ENCODE peak calls at places on chromosomes 11 and 22, in five cellular contexts. U is psoas muscle, W is brain microvascular endothelial cell, F is body of pancreas, L is mammary epithelial cell. N is an unnamed sample.

GRCh38 chr11:91243630-91244029 is 981.0 kb upstream of the FAT3 start:
- DNase-seq in L (no peak), F (no peak), W (no peak), U (no peak), N (no peak)

GRCh38 chr11:106327134-106327533 is 249.7 kb downstream of the AASDHPPT start:
- DNase-seq in F (no peak), U (no peak), W (no peak), L (no peak), N (no peak)

GRCh38 chr11:106311531-106312230 is 234.2 kb downstream of the AASDHPPT start:
- DNase-seq in W (no peak), L (no peak), U (no peak), F (no peak), N (no peak)

GRCh38 chr11:27552356-27552755 is 45.8 kb upstream of the LIN7C start:
- DNase-seq in U (no peak), L (no peak), F (no peak), W (no peak), N (no peak)

GRCh38 chr22:42360348-42360747 is 71.9 kb downstream of the NFAM1 start:
- DNase-seq in L (no peak), F (peak), U (no peak), W (no peak), N (no peak)

GRCh38 chr11:96257972-96258951 is 84.7 kb downstream of the MAML2 start:
- DNase-seq in F (peak), U (no peak), L (no peak), W (no peak), N (peak)

GRCh38 chr22:23383491-23384450 is 196.3 kb downstream of the IGLL1 start:
- DNase-seq in F (no peak), U (no peak), L (no peak), W (no peak), N (no peak)

GRCh38 chr11:57306156-57306876 is 18.4 kb downstream of the TNKS1BP1 start:
- DNase-seq in W (no peak), U (no peak), F (no peak), L (no peak), N (no peak)

GRCh38 chr11:104531894-104532293 is 366.4 kb downstream of the CASP12 start:
- DNase-seq in L (no peak), F (no peak), W (no peak), U (no peak), N (no peak)

GRCh38 chr11:42709216-42709615 is 602.6 kb upstream of the API5 start:
- DNase-seq in F (no peak), L (no peak), W (no peak), U (no peak), N (no peak)

GRCh38 chr11:1943977-1944376 is 3.2 kb upstream of the MRPL23 start:
- DNase-seq in W (no peak), F (no peak), L (peak), U (no peak), N (peak)

GRCh38 chr11:74749127-74749964 is 697 bp downstream of the RNF169 start:
- DNase-seq in W (peak), U (peak), F (peak), L (peak), N (peak)

GRCh38 chr11:127066426-127067090 is 66.0 kb upstream of the KIRREL3 start:
- DNase-seq in W (no peak), U (no peak), L (no peak), F (no peak), N (no peak)

GRCh38 chr11:112637046-112637445 is 324.2 kb upstream of the NCAM1 start:
- DNase-seq in L (no peak), U (no peak), F (no peak), W (no peak), N (no peak)

GRCh38 chr11:49995559-49995958 is 13.2 kb upstream of the OR4C12 start:
- DNase-seq in U (no peak), L (peak), W (peak), F (peak), N (peak)

GRCh38 chr11:118913411-118914125 is 12.2 kb downstream of the BCL9L start:
- DNase-seq in U (no peak), W (no peak), F (no peak), L (peak), N (no peak)

GRCh38 chr22:47690166-47690565 is 927.7 kb downstream of the TBC1D22A start:
- DNase-seq in W (no peak), F (no peak), L (no peak), U (no peak), N (no peak)
- TF ChIP-seq CTCF in W (no peak), F (no peak), L (no peak), U (no peak), N (no peak)

DNA sequence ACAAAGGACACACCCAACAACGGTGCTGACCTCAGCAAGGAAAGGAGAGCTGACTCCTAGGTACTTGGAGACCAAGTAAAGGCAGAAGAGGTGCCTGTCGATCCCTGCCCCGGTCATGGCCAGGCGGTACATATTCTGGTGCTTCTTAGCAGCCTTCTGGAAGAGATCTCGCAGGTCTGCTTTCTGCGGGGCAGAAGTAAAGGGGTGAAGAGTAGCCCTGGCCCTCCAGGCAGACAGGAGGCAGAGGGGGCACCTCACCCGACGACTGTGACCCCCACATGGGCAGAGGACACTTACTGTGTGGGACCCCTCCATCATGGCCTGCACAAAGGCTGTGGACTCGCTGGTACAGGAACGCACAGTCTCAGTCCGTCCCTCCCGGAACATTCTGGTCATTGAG is 7.4 kb downstream of the CPT1B start:
- DNase-seq in W (no peak), L (no peak), F (no peak), U (no peak), N (no peak)
- H3K27ac ChIP-seq in W (no peak), L (no peak), F (no peak), U (peak), N (no peak)

DNA sequence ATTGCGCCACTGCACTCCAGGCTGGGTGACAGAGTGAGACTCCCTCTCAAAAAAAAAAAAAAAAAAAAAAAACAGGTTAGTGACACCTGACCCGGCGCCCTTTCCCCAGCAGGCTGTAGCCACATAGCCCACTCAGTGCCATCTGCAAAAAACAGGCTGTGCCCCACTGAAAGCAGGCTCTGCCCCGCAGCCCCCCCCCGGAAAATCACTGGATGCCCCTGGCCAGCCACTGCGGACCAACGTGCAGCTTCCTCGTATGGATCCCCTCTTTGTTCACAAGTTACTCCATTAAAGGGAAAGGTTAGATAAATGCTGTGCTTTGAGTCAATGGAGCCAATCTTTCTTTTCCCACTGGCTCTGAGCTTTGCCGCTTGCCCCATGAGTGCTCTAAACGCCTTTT is 660.3 kb downstream of the TBC1D22A start:
- DNase-seq in W (no peak), F (no peak), U (no peak), L (no peak), N (no peak)
- TF ChIP-seq CTCF in W (no peak), F (no peak), U (no peak), L (no peak), N (no peak)

GRCh38 chr11:36628765-36629199 is 30.7 kb upstream of the RAG2 start:
- DNase-seq in F (peak), L (peak), U (no peak), W (no peak), N (no peak)
- H3K27ac ChIP-seq in F (peak), L (no peak), U (no peak), W (no peak), N (no peak)

GRCh38 chr11:87176044-87176443 is 138.3 kb downstream of the TMEM135 start:
- DNase-seq in W (peak), F (no peak), L (peak), U (no peak), N (peak)

GRCh38 chr11:87173185-87174039 is 135.7 kb downstream of the TMEM135 start:
- DNase-seq in U (no peak), F (no peak), W (peak), L (peak), N (peak)
- TF ChIP-seq CTCF in U (no peak), F (no peak), W (no peak), L (no peak), N (no peak)

GRCh38 chr11:69473520-69473894 is 8.0 kb upstream of the LINC01488 start:
- DNase-seq in F (no peak), W (no peak), L (no peak), U (no peak), N (no peak)
- H3K27ac ChIP-seq in F (no peak), W (no peak), L (no peak), U (no peak), N (no peak)

DNA sequence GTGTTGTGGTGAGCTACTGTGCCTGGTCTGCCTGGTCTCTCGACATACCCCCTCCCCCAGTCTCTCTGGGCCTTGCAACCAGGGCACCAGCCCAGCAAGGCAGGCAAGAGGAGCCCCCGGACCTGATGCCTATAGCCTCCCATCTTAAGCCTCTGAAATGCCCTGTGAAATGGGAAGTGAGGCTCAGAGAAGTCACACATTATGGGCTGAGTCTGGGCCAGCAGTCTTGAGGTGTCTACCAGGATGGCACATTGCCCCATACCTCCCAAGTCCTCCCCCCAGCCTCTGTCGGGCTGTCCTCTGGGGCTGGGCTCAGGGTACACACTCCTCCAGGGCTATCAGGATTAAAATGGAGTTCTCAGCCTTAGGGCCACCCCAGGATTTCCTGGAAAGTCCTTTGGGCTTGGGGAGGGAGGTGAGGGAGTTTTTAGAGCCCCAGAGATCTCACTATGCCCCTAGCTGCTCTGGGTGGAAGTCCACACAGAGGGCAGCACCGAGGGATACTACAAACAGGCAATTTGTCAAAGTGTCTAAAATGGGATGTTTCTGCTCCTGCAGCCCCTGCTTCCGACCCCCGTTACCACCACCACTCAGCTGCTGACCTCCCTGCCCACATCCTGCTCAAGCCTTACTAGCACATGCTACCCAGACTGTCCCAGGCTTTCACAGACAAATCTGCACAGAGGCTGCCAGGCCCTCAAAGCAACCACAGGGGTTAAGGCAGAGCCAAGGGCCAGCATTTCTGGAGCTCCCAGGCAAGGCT is 3.1 kb upstream of the SH3BP1 start:
- DNase-seq in F (peak), U (no peak), W (peak), L (no peak), N (peak)
- TF ChIP-seq CTCF in F (no peak), U (no peak), W (peak), L (peak), N (peak)